ENCODE peak calls at places on chromosomes 16 and 17, in six cellular contexts. E, A, Z, C, J and U are unnamed samples. For H3K36me3 and H3K27me3, the result is how much of the 10 kb centered on the place peaks cover.

GRCh38 chr17:39701784-39702422 is 2.0 kb downstream of the ERBB2 start:
- DNase-seq in A (no peak), E (no peak), Z (no peak), C (no peak), J (no peak), U (no peak)

GRCh38 chr17:17890773-17891759 is 54.3 kb upstream of the SREBF1 start:
- DNase-seq in A (peak), C (peak), J (peak), Z (peak), E (no peak), U (no peak)

GRCh38 chr16:56645838-56646237 is 5.8 kb upstream of the MT1B start:
- DNase-seq in A (no peak), Z (peak), E (no peak), C (no peak), J (no peak), U (no peak)

GRCh38 chr17:66304304-66305174 is 2.1 kb downstream of the PRKCA start:
- DNase-seq in J (no peak), C (no peak), Z (no peak), E (no peak), A (no peak), U (no peak)

GRCh38 chr17:43814714-43815113 is 18.2 kb downstream of the MPP3 start:
- DNase-seq in J (no peak), C (no peak), A (no peak), E (peak), Z (peak), U (no peak)

GRCh38 chr17:16909887-16910286 is 62.0 kb downstream of the TNFRSF13B start:
- DNase-seq in J (no peak), E (no peak), Z (no peak), A (no peak), C (peak), U (peak)

GRCh38 chr17:47956818-47957590 is 679 bp downstream of the PRR15L start:
- DNase-seq in A (peak), J (no peak), Z (peak), C (no peak), E (no peak), U (no peak)

GRCh38 chr16:58417035-58417434 is 24.8 kb downstream of the GINS3 start:
- DNase-seq in E (no peak), C (no peak), Z (no peak), J (no peak), A (no peak), U (no peak)

GRCh38 chr17:40415390-40415789 is 2.3 kb downstream of the TOP2A start:
- DNase-seq in A (peak), J (no peak), C (no peak), E (no peak), Z (peak), U (no peak)

GRCh38 chr17:1399366-1399678 is 700 bp downstream of the YWHAE start:
- DNase-seq in Z (no peak), A (peak), C (peak), E (no peak), J (no peak), U (no peak)

GRCh38 chr17:31508310-31509094 is 117.0 kb downstream of the RAB11FIP4 start:
- DNase-seq in C (peak), E (no peak), J (no peak), Z (peak), A (no peak), U (no peak)

GRCh38 chr16:55912022-55912421 is 36.8 kb upstream of the CES5A start:
- DNase-seq in C (peak), A (no peak), J (peak), E (no peak), Z (no peak), U (no peak)

GRCh38 chr17:69075823-69076222 is 15.1 kb upstream of the ABCA9 start:
- DNase-seq in J (no peak), Z (no peak), E (no peak), A (no peak), C (no peak), U (no peak)

GRCh38 chr17:63497708-63498483 is 21.0 kb downstream of the ACE start:
- DNase-seq in Z (peak), E (no peak), A (no peak), J (no peak), C (no peak), U (no peak)

GRCh38 chr17:17849147-17849820 is 12.5 kb upstream of the SREBF1 start:
- DNase-seq in J (peak), A (no peak), Z (no peak), E (no peak), C (peak), U (peak)

GRCh38 chr17:21039839-21040575 is 2.8 kb downstream of the USP22 start:
- DNase-seq in C (no peak), Z (peak), J (no peak), A (peak), E (no peak), U (no peak)

GRCh38 chr17:76716146-76716833 is 5.5 kb upstream of the MXRA7 start:
- DNase-seq in Z (peak), E (peak), C (peak), A (peak), J (no peak), U (peak)

GRCh38 chr17:10652984-10653680 is 4.0 kb downstream of the MYH3 start:
- DNase-seq in A (no peak), E (no peak), J (no peak), C (no peak), Z (no peak), U (no peak)

DNA sequence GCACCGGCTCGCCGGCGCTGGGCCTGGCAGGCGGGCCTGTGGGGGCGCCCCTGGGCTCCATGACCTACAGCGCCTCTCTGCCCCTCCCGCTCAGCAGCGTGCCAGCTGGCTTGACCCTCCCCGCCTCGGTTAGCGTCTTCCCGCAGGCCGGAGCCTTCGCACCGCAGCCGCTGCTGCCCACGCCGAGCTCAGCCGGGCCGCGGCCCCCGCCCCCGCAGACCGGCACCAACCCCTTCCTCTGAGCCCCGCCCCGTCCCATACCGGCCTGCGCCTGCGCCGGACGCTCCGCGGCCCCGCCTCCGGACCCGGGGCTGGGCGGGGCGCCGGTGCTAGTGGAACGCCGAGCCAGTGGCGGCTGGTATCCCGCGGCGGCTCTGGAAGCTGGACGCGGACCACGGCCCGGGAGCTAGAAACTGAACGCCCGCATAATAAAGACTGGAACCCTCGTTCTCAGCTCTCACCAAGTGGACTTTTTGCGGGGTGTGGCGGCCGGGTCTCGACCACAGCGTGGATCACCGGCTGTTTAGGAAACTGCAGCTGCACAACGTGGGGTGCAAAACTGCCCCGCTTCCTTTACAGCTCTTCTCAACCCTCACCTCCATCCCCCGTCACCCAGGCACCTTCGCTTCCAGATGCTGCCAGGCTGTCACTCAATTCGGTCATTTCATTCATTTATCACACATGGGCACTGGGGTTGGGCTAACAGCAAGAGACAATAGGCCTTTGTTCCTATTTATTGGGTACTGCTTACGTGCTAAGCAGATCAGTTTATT is 4.9 kb upstream of the SPATA20 start:
- DNase-seq in E (peak), A (peak), C (peak), J (peak), Z (peak), U (peak)
- TF ChIP-seq CTCF in E (peak), A (peak), C (peak), J (peak), Z (peak), U (peak)

GRCh38 chr17:28552201-28552999 is at the start of gene UNC119:
- DNase-seq in Z (peak), C (peak), J (peak), E (no peak), A (peak), U (peak)

GRCh38 chr17:28555022-28555421 is 2.6 kb upstream of the UNC119 start:
- DNase-seq in Z (no peak), J (no peak), E (no peak), C (no peak), A (no peak), U (no peak)

GRCh38 chr17:28551421-28552186 is 820 bp downstream of the UNC119 start:
- DNase-seq in A (peak), C (no peak), J (no peak), E (no peak), Z (no peak), U (no peak)

GRCh38 chr17:28553000-28553505 is 629 bp upstream of the UNC119 start:
- DNase-seq in A (no peak), J (no peak), E (no peak), C (no peak), Z (no peak), U (no peak)

DNA sequence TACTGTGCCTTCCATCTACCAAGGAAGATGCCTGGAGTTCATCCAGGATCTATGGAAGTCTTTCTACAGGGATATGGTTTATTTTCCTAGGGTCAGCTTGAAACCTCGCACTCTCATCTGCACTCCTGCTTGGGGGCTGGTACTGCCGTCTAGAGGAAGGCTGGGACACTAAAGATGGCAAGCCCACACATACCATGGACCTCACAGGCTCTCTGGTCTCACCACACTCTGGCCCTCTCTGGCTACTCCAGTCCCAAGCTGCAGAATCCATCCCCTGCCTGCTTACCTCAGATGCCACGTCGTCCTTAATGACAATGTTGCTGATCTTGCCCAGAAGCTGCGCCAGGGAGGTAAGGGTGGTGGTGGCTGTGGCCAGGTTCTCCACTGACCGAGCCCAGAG is 2.1 kb upstream of the UNC119 start:
- DNase-seq in C (no peak), E (no peak), Z (no peak), J (no peak), A (no peak), U (no peak)
- H3K36me3 ChIP-seq in C (half or more), E (under half), Z (under half), J (under half), A (under half), U (half or more)

DNA sequence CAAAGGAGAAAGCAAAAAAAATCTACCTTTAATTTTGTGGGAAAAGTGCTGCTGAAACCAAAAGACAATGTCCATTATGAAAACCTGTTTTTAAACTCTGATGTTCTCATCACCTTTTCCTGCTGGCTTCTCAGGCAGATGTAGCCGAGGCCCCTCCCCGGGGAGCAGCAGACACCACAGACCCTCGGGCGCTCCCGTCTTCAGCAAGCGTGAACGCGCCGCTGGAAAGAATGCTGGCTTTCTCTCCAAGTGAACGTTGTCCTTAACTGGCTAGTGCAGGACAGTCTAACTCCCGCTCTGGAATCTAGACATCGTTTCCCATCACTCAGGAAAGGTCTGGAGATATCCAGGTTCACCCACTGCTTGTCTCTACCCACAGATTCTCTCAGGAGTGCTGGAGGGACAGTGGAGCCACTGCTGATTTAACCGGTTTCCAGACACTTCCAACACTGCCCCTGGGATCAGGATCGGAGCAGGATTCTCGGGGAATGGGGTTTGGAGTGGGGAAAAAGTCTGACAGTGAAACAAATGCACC is 211.2 kb downstream of the RBFOX3 start:
- DNase-seq in J (no peak), A (no peak), C (no peak), E (no peak), Z (no peak), U (no peak)
- H3K27me3 ChIP-seq in J (half or more), A (under half), C (under half), E (under half), Z (under half), U (half or more)

DNA sequence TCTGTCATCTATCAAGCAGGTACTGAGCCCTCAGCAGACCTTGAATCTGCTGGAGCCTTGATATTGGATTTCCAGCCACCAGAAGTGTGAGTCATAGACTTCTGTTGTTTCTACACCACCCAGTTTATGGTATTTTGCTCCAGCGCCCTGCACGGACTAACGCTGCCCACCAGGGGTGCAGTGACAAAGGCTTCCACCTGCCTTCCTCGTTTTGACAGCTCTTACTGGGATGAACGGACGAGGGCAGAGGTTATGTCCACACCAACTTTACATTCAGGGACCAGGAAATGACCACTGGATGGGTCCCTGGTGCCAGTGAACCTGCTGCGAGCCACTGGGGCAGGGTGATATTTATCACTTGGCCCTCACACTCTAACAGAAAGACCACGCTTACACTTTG is 66.6 kb upstream of the CBX4 start:
- DNase-seq in A (peak), J (no peak), Z (no peak), C (no peak), E (no peak), U (peak)
- TF ChIP-seq CTCF in A (peak), J (no peak), Z (no peak), C (no peak), E (no peak), U (no peak)

DNA sequence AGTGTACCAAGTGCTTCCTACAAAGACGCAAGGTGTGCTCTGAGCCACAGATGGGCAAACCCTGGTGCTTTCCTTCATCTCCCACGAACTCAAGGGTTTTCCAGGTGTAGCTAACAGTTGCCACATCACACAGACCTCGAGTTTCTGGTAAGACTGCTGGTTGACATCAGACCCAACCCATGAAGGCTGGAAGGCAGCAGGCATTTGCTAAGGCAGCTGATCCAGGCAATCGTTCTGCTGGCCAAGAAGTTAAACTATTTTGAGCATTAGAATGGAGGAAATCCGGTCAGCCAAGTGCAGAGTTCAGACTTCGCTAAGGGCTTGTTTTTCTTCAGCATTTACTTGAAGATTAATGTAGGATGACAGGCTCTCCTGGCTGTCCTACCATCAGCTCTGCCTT is 11.5 kb downstream of the HAS3 start:
- DNase-seq in E (no peak), C (no peak), Z (no peak), J (no peak), A (no peak), U (no peak)
- H3K36me3 ChIP-seq in E (under half), C (half or more), Z (half or more), J (under half), A (under half), U (half or more)

GRCh38 chr16:27233731-27234130 is 30.4 kb downstream of the KDM8 start:
- DNase-seq in Z (no peak), J (no peak), E (no peak), C (no peak), A (no peak), U (peak)
- H3K27me3 ChIP-seq in Z (under half), J (under half), E (under half), C (under half), A (under half), U (under half)